ENCODE peak calls at places on chromosomes 4 and X, in eight cellular contexts. T is GM20000; X is GM12864; R is activated CD4-positive, alpha-beta memory T cell treated with anti-CD3 and anti-CD28 coated beads, Interleukin-2, amount 10 ng/mL, durations not matched to agents 7 days and 5 days; K is fibroblast of mammary gland; E is NCI-H1417 treated with DMSO at 0.1 percent for 48 hours; B is amygdala; Q is left cardiac atrium. W is an unnamed sample.
A peak's percentile ranks its signal among the peaks of the same experiment; 100 is the strongest.

GRCh38 chrX:10119399-10119990 is 37.3 kb upstream of the CLCN4 start:
- DNase-seq in T (peak; percentile 33), X (peak; percentile 68), R (peak; percentile 74), K (peak; percentile 92), E (peak; percentile 49), B (peak; percentile 32), Q (peak; percentile 72), W (no peak)

GRCh38 chrX:65406532-65406931 is 128.1 kb downstream of the LAS1L start:
- DNase-seq in T (no peak), X (no peak), R (peak; percentile 19), K (no peak), E (no peak), B (no peak), Q (no peak), W (no peak)

GRCh38 chr4:105126311-105127153 is 20.1 kb upstream of the TET2 start:
- DNase-seq in T (no peak), X (no peak), R (no peak), K (peak; percentile 22), E (no peak), B (no peak), Q (no peak), W (no peak)

GRCh38 chr4:5960197-5960880 is 57.9 kb downstream of the C4orf50 start:
- DNase-seq in T (no peak), X (no peak), R (no peak), K (no peak), E (no peak), B (no peak), Q (no peak), W (no peak)

GRCh38 chr4:170391066-170391754 is 301.5 kb upstream of the AADAT start:
- DNase-seq in T (no peak), X (no peak), R (no peak), K (peak; percentile 97), E (no peak), B (no peak), Q (no peak), W (no peak)

GRCh38 chrX:129842510-129843208 is 1.0 kb downstream of the ZDHHC9 start:
- DNase-seq in T (no peak), X (no peak), R (no peak), K (peak; percentile 80), E (no peak), B (no peak), Q (peak; percentile 25), W (peak; percentile 47)

GRCh38 chr4:42296196-42296595 is 101.1 kb upstream of the SHISA3 start:
- DNase-seq in T (no peak), X (no peak), R (no peak), K (peak; percentile 3), E (no peak), B (no peak), Q (no peak), W (no peak)

GRCh38 chr4:106893903-106894302 is 142.2 kb downstream of the DKK2 start:
- DNase-seq in T (no peak), X (no peak), R (no peak), K (no peak), E (no peak), B (no peak), Q (no peak), W (no peak)

GRCh38 chr4:56613101-56613862 is 67.8 kb downstream of the HOPX start:
- DNase-seq in T (no peak), X (no peak), R (no peak), K (peak; percentile 87), E (no peak), B (no peak), Q (no peak), W (no peak)

GRCh38 chr4:88866862-88867550 is 169.4 kb upstream of the NAP1L5 start:
- DNase-seq in T (no peak), X (no peak), R (no peak), K (peak; percentile 54), E (peak; percentile 33), B (no peak), Q (no peak), W (no peak)

GRCh38 chrX:41459714-41460113 is 12.6 kb downstream of the NYX start:
- DNase-seq in T (no peak), X (no peak), R (no peak), K (no peak), E (no peak), B (no peak), Q (no peak), W (no peak)

GRCh38 chr4:186727977-186728519 is 4.4 kb upstream of the FAT1 start:
- DNase-seq in T (no peak), X (no peak), R (no peak), K (peak; percentile 34), E (no peak), B (no peak), Q (no peak), W (no peak)

GRCh38 chrX:13252726-13253125 is 67.1 kb downstream of the ATXN3L start:
- DNase-seq in T (no peak), X (no peak), R (no peak), K (peak; percentile 33), E (no peak), B (no peak), Q (no peak), W (no peak)

GRCh38 chr4:25810016-25810415 is 52.8 kb downstream of the SEL1L3 start:
- DNase-seq in T (no peak), X (no peak), R (no peak), K (no peak), E (no peak), B (no peak), Q (no peak), W (no peak)

GRCh38 chrX:106898462-106898861 is 4.7 kb downstream of the RIPPLY1 start:
- DNase-seq in T (peak; percentile 18), X (peak; percentile 10), R (no peak), K (peak; percentile 70), E (no peak), B (no peak), Q (no peak), W (no peak)

GRCh38 chr4:155371432-155372043 is 5.2 kb downstream of the MAP9 start:
- DNase-seq in T (no peak), X (no peak), R (no peak), K (peak; percentile 53), E (no peak), B (no peak), Q (no peak), W (no peak)

GRCh38 chr4:25843340-25844097 is 19.3 kb downstream of the SEL1L3 start:
- DNase-seq in T (peak; percentile 44), X (no peak), R (no peak), K (no peak), E (no peak), B (no peak), Q (peak; percentile 29), W (peak; percentile 68)

GRCh38 chr4:145130130-145130529 is 32.0 kb downstream of the ABCE1 start:
- DNase-seq in T (no peak), X (no peak), R (no peak), K (no peak), E (no peak), B (no peak), Q (no peak), W (no peak)

GRCh38 chr4:56871357-56871993 is 36.2 kb upstream of the REST start:
- DNase-seq in T (no peak), X (no peak), R (no peak), K (peak; percentile 8), E (no peak), B (peak; percentile 2), Q (no peak), W (no peak)

GRCh38 chrX:154990496-154990895 is 32.0 kb downstream of the F8 start:
- DNase-seq in T (no peak), X (no peak), R (no peak), K (no peak), E (no peak), B (no peak), Q (no peak), W (no peak)

GRCh38 chrX:95076449-95076848 is 1402.4 kb downstream of the FAM133A start:
- DNase-seq in T (no peak), X (no peak), R (no peak), K (peak; percentile 60), E (no peak), B (no peak), Q (no peak), W (no peak)

GRCh38 chrX:131703646-131704045 is 159.8 kb downstream of the OR13H1 start:
- DNase-seq in T (no peak), X (no peak), R (no peak), K (no peak), E (no peak), B (no peak), Q (peak; percentile 23), W (no peak)

GRCh38 chr4:130639871-130640270 is 1543.9 kb downstream of the C4orf33 start:
- DNase-seq in T (no peak), X (no peak), R (no peak), K (no peak), E (no peak), B (no peak), Q (no peak), W (no peak)

GRCh38 chr4:152516156-152516555 is 19.7 kb downstream of the FBXW7 start:
- DNase-seq in T (no peak), X (no peak), R (no peak), K (peak; percentile 42), E (no peak), B (no peak), Q (no peak), W (no peak)

W was measured in Right ventricle myocardium superior.